ENCODE peak calls at places on chromosomes 3 and 15, in seven cellular contexts. One of them, this sample, is unnamed.

GRCh38 chr3:135460273-135460672 is 505.3 kb upstream of the PPP2R3A start:
- DNase-seq in psoas muscle: no peak
- DNase-seq in ovary: no peak
- DNase-seq in GM23248: no peak
- DNase-seq in PC-9: no peak
- DNase-seq in RWPE1: no peak
- DNase-seq in astrocyte: no peak
- DNase-seq in this sample: no peak

GRCh38 chr3:197352382-197352781 is 54.0 kb upstream of the DLG1 start:
- DNase-seq in psoas muscle: peak; percentile 69
- DNase-seq in ovary: peak; percentile 66
- DNase-seq in GM23248: peak; percentile 92
- DNase-seq in PC-9: no peak
- DNase-seq in RWPE1: no peak
- DNase-seq in astrocyte: peak; percentile 89
- DNase-seq in this sample: no peak

GRCh38 chr3:5444253-5444652 is 256.7 kb downstream of the EDEM1 start:
- DNase-seq in psoas muscle: no peak
- DNase-seq in ovary: no peak
- DNase-seq in GM23248: no peak
- DNase-seq in PC-9: no peak
- DNase-seq in RWPE1: no peak
- DNase-seq in astrocyte: no peak
- DNase-seq in this sample: no peak

GRCh38 chr3:18982920-18983319 is 165.4 kb upstream of the KCNH8 start:
- DNase-seq in psoas muscle: no peak
- DNase-seq in ovary: no peak
- DNase-seq in GM23248: no peak
- DNase-seq in PC-9: no peak
- DNase-seq in RWPE1: no peak
- DNase-seq in astrocyte: no peak
- DNase-seq in this sample: no peak

GRCh38 chr15:99454941-99455795 is 110.6 kb upstream of the MEF2A start:
- DNase-seq in psoas muscle: peak; percentile 87
- DNase-seq in ovary: peak; percentile 82
- DNase-seq in GM23248: peak; percentile 98
- DNase-seq in PC-9: peak; percentile 92
- DNase-seq in RWPE1: peak; percentile 97
- DNase-seq in astrocyte: peak; percentile 97
- DNase-seq in this sample: peak; percentile 77

GRCh38 chr15:25710184-25710583 is 152.9 kb downstream of the ATP10A start:
- DNase-seq in psoas muscle: peak; percentile 60
- DNase-seq in ovary: no peak
- DNase-seq in GM23248: peak; percentile 58
- DNase-seq in PC-9: peak; percentile 20
- DNase-seq in RWPE1: no peak
- DNase-seq in astrocyte: no peak
- DNase-seq in this sample: peak; percentile 30

GRCh38 chr3:10580426-10580825 is 75.0 kb upstream of the ATP2B2 start:
- DNase-seq in psoas muscle: no peak
- DNase-seq in ovary: no peak
- DNase-seq in GM23248: no peak
- DNase-seq in PC-9: no peak
- DNase-seq in RWPE1: no peak
- DNase-seq in astrocyte: no peak
- DNase-seq in this sample: no peak

GRCh38 chr3:134253475-134254231 is 3.0 kb upstream of the RYK start:
- DNase-seq in psoas muscle: no peak
- DNase-seq in ovary: no peak
- DNase-seq in GM23248: peak; percentile 9
- DNase-seq in PC-9: no peak
- DNase-seq in RWPE1: no peak
- DNase-seq in astrocyte: no peak
- DNase-seq in this sample: no peak

GRCh38 chr3:141538568-141538967 is 51.7 kb downstream of the RASA2 start:
- DNase-seq in psoas muscle: no peak
- DNase-seq in ovary: no peak
- DNase-seq in GM23248: peak; percentile 42
- DNase-seq in PC-9: no peak
- DNase-seq in RWPE1: peak; percentile 14
- DNase-seq in astrocyte: no peak
- DNase-seq in this sample: no peak

GRCh38 chr3:13016083-13016725 is 57.0 kb downstream of the IQSEC1 start:
- DNase-seq in psoas muscle: peak; percentile 63
- DNase-seq in ovary: no peak
- DNase-seq in GM23248: peak; percentile 7
- DNase-seq in PC-9: no peak
- DNase-seq in RWPE1: no peak
- DNase-seq in astrocyte: no peak
- DNase-seq in this sample: no peak

GRCh38 chr3:13015286-13016082 is 57.7 kb downstream of the IQSEC1 start:
- DNase-seq in psoas muscle: peak; percentile 42
- DNase-seq in ovary: no peak
- DNase-seq in GM23248: no peak
- DNase-seq in PC-9: peak; percentile 25
- DNase-seq in RWPE1: no peak
- DNase-seq in astrocyte: no peak
- DNase-seq in this sample: no peak

GRCh38 chr3:13013595-13013993 is 59.6 kb downstream of the IQSEC1 start:
- DNase-seq in psoas muscle: no peak
- DNase-seq in ovary: no peak
- DNase-seq in GM23248: no peak
- DNase-seq in PC-9: no peak
- DNase-seq in RWPE1: no peak
- DNase-seq in astrocyte: no peak
- DNase-seq in this sample: no peak

GRCh38 chr3:13013994-13014754 is 59.1 kb downstream of the IQSEC1 start:
- DNase-seq in psoas muscle: no peak
- DNase-seq in ovary: no peak
- DNase-seq in GM23248: no peak
- DNase-seq in PC-9: no peak
- DNase-seq in RWPE1: no peak
- DNase-seq in astrocyte: no peak
- DNase-seq in this sample: no peak

DNA sequence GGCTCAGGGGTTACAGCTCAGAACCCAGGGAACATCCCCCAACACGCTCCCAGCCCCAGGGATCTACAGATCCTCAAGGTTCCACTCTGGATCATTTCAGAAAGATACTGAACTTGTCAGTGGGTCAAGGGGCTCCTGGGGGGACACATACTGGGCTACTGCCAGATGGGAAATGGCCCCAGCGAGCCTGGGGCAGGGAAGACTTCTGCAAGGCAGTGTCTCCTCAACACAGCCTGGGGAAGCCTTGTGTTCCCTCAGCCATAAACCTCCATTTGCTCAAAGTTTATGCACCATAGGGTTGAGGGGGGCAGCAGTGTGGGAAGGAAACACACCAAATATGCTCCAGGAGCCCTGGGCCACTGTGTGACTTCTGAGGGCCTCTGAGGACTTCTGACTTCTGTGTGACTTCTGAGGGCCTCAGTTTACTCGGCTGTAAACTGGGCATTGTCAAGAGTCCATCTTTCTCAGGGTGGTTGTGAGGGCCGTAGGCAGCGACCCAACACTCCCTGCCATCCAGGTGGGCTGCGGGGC is 58.4 kb downstream of the IQSEC1 start:
- DNase-seq in psoas muscle: no peak
- DNase-seq in ovary: no peak
- DNase-seq in GM23248: no peak
- DNase-seq in PC-9: no peak
- DNase-seq in RWPE1: no peak
- DNase-seq in astrocyte: no peak
- DNase-seq in this sample: no peak
- H3K27ac ChIP-seq in psoas muscle: peak overlapping the region; percentile 10
- H3K27ac ChIP-seq in ovary: no peak overlapping the region
- H3K27ac ChIP-seq in GM23248: no peak overlapping the region
- H3K27ac ChIP-seq in PC-9: no peak overlapping the region
- H3K27ac ChIP-seq in RWPE1: no peak overlapping the region
- H3K27ac ChIP-seq in astrocyte: no peak overlapping the region
- H3K27ac ChIP-seq in this sample: no peak overlapping the region

GRCh38 chr15:38130739-38131498 is 121.7 kb upstream of the SPRED1 start:
- DNase-seq in psoas muscle: peak; percentile 88
- DNase-seq in ovary: peak; percentile 85
- DNase-seq in GM23248: peak; percentile 98
- DNase-seq in PC-9: no peak
- DNase-seq in RWPE1: peak; percentile 76
- DNase-seq in astrocyte: peak; percentile 96
- DNase-seq in this sample: no peak
- H3K27ac ChIP-seq in psoas muscle: peak overlapping the region; percentile 62
- H3K27ac ChIP-seq in ovary: no peak overlapping the region
- H3K27ac ChIP-seq in GM23248: peak overlapping the region; percentile 89
- H3K27ac ChIP-seq in PC-9: no peak overlapping the region
- H3K27ac ChIP-seq in RWPE1: peak overlapping the region; percentile 93
- H3K27ac ChIP-seq in astrocyte: peak overlapping the region; percentile 83
- H3K27ac ChIP-seq in this sample: no peak overlapping the region

GRCh38 chr15:40091861-40092415 is 16.7 kb downstream of the BMF start:
- DNase-seq in psoas muscle: no peak
- DNase-seq in ovary: no peak
- DNase-seq in GM23248: no peak
- DNase-seq in PC-9: no peak
- DNase-seq in RWPE1: no peak
- DNase-seq in astrocyte: no peak
- DNase-seq in this sample: no peak

GRCh38 chr15:40093224-40093842 is 15.3 kb downstream of the BMF start:
- DNase-seq in psoas muscle: no peak
- DNase-seq in ovary: no peak
- DNase-seq in GM23248: peak; percentile 62
- DNase-seq in PC-9: peak; percentile 74
- DNase-seq in RWPE1: no peak
- DNase-seq in astrocyte: no peak
- DNase-seq in this sample: peak; percentile 54

GRCh38 chr15:40094156-40094555 is 14.5 kb downstream of the BMF start:
- DNase-seq in psoas muscle: no peak
- DNase-seq in ovary: no peak
- DNase-seq in GM23248: no peak
- DNase-seq in PC-9: no peak
- DNase-seq in RWPE1: no peak
- DNase-seq in astrocyte: no peak
- DNase-seq in this sample: no peak

GRCh38 chr15:40090774-40091455 is 17.8 kb downstream of the BMF start:
- DNase-seq in psoas muscle: no peak
- DNase-seq in ovary: no peak
- DNase-seq in GM23248: no peak
- DNase-seq in PC-9: no peak
- DNase-seq in RWPE1: no peak
- DNase-seq in astrocyte: no peak
- DNase-seq in this sample: no peak

DNA sequence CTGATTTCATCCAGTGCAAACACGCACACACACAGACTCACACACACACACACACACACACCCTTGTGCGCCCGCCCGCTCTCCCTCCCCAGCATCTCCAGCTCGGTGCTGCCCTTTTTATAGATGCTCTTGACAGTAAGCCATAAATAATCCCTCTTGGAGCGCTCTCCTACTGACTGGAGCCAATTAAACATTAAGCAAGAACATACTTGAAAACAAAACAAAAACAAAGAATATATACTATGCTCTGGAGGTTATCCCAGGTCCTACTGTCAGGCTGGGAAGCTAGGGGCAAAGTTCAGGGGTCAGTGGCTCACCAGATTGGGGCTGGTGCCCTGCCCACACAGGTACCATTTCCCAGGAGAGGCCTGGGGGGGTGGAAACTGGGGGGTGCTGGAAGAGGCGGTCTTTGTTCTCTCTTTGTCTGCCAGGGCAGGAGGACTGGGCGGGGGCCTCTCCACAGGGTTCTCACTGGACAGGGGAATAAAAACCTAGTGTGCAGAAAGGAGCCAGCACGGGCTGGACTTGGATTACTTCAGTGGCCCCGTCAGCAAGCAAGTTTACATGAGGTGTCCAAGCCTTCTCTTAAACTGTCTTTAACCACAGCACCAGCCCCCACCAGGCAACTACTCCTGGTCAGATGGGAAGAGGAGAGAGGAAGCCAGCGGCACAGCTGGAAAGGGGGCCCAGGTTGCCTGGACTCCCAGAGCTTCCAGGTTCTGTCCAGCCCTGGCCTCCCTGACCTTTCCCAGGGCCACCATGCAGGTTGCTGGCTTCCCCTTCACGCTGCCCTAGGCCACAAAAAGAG is 16.1 kb downstream of the BMF start:
- DNase-seq in psoas muscle: peak; percentile 67
- DNase-seq in ovary: peak; percentile 87
- DNase-seq in GM23248: peak; percentile 74
- DNase-seq in PC-9: no peak
- DNase-seq in RWPE1: no peak
- DNase-seq in astrocyte: peak; percentile 77
- DNase-seq in this sample: no peak
- H3K27ac ChIP-seq in psoas muscle: peak overlapping the region; percentile 77
- H3K27ac ChIP-seq in ovary: peak overlapping the region; percentile 60
- H3K27ac ChIP-seq in GM23248: peak overlapping the region; percentile 51
- H3K27ac ChIP-seq in PC-9: no peak overlapping the region
- H3K27ac ChIP-seq in RWPE1: peak overlapping the region; percentile 92
- H3K27ac ChIP-seq in astrocyte: no peak overlapping the region
- H3K27ac ChIP-seq in this sample: peak overlapping the region; percentile 43

GRCh38 chr15:60479361-60479684 is 381 bp upstream of the ICE2 start:
- DNase-seq in psoas muscle: no peak
- DNase-seq in ovary: no peak
- DNase-seq in GM23248: no peak
- DNase-seq in PC-9: no peak
- DNase-seq in RWPE1: no peak
- DNase-seq in astrocyte: no peak
- DNase-seq in this sample: no peak

GRCh38 chr15:60480149-60480548 is 1.2 kb upstream of the ICE2 start:
- DNase-seq in psoas muscle: no peak
- DNase-seq in ovary: no peak
- DNase-seq in GM23248: no peak
- DNase-seq in PC-9: no peak
- DNase-seq in RWPE1: no peak
- DNase-seq in astrocyte: no peak
- DNase-seq in this sample: no peak

GRCh38 chr15:60478633-60479360 is at the start of gene ICE2:
- DNase-seq in psoas muscle: peak; percentile 97
- DNase-seq in ovary: peak; percentile 96
- DNase-seq in GM23248: peak; percentile 98
- DNase-seq in PC-9: peak; percentile 90
- DNase-seq in RWPE1: peak; percentile 94
- DNase-seq in astrocyte: peak; percentile 92
- DNase-seq in this sample: peak; percentile 96

GRCh38 chr15:60480888-60481287 is 1.9 kb upstream of the ICE2 start:
- DNase-seq in psoas muscle: no peak
- DNase-seq in ovary: no peak
- DNase-seq in GM23248: no peak
- DNase-seq in PC-9: no peak
- DNase-seq in RWPE1: no peak
- DNase-seq in astrocyte: no peak
- DNase-seq in this sample: no peak

DNA sequence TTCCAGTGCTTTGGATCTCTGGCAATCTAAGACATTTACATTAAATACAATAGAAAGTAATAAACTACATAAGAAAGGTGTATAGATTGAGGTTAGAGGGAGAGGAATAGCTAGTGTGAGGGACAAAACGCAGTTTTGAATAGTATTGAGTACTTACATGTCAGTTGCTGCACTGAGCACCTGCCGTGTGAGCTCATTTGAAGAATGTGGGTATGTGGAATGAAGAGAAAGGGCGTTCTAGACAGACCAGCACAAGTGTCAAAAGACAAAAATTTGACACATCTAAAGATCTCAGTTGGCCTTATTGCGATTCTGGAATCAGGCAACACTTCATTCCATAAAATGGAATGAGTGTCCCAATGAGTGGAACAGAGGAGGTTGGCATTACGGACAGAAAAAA is 769 bp upstream of the ICE2 start:
- DNase-seq in psoas muscle: no peak
- DNase-seq in ovary: no peak
- DNase-seq in GM23248: peak; percentile 7
- DNase-seq in PC-9: no peak
- DNase-seq in RWPE1: no peak
- DNase-seq in astrocyte: no peak
- DNase-seq in this sample: no peak
- H3K27ac ChIP-seq in psoas muscle: peak overlapping the region; percentile 94
- H3K27ac ChIP-seq in ovary: no peak overlapping the region
- H3K27ac ChIP-seq in GM23248: no peak overlapping the region
- H3K27ac ChIP-seq in PC-9: peak overlapping the region; percentile 51
- H3K27ac ChIP-seq in RWPE1: no peak overlapping the region
- H3K27ac ChIP-seq in astrocyte: no peak overlapping the region
- H3K27ac ChIP-seq in this sample: no peak overlapping the region

This sample was measured in SJSA1.